ENCODE peak calls at places on chromosomes 13 and 19, in four cellular contexts. I, U, D and L are unnamed samples.

GRCh38 chr13:25354377-25354776 is 17.4 kb upstream of the ATP8A2 start:
- DNase-seq in I (no peak), U (no peak), D (no peak), L (no peak)

GRCh38 chr19:14507704-14508246 is 10.4 kb downstream of the DNAJB1 start:
- DNase-seq in D (no peak), I (no peak), U (no peak), L (no peak)

GRCh38 chr19:11873762-11874161 is 13.8 kb upstream of the ZNF69 start:
- DNase-seq in I (no peak), D (no peak), U (no peak), L (no peak)

GRCh38 chr13:24306632-24307031 is 2.7 kb upstream of the C1QTNF9 start:
- DNase-seq in U (no peak), D (no peak), I (no peak), L (no peak)

GRCh38 chr13:31998131-31998530 is 33.4 kb upstream of the FRY start:
- DNase-seq in I (no peak), D (no peak), U (no peak), L (no peak)

GRCh38 chr13:21637296-21637695 is 33.3 kb upstream of the MICU2 start:
- DNase-seq in I (no peak), D (peak; percentile 87), U (no peak), L (no peak)

GRCh38 chr13:109093988-109094387 is 464.6 kb downstream of the MYO16 start:
- DNase-seq in D (no peak), U (no peak), I (no peak), L (no peak)

GRCh38 chr19:39401549-39402416 is 4.9 kb upstream of the ZFP36 start:
- DNase-seq in D (peak; percentile 79), I (no peak), U (no peak), L (peak; percentile 38)

GRCh38 chr19:7153008-7153407 is 83.5 kb downstream of the ZNF557 start:
- DNase-seq in D (no peak), U (no peak), I (no peak), L (no peak)

GRCh38 chr19:51695702-51696315 is 2.7 kb downstream of the SPACA6 start:
- DNase-seq in I (no peak), U (no peak), D (no peak), L (no peak)

GRCh38 chr19:16824658-16825311 is 4.4 kb upstream of the SIN3B start:
- DNase-seq in I (no peak), U (no peak), D (no peak), L (no peak)

GRCh38 chr13:109145631-109146030 is 516.2 kb downstream of the MYO16 start:
- DNase-seq in U (peak; percentile 23), D (no peak), I (no peak), L (peak; percentile 57)

GRCh38 chr13:27625839-27626238 is 4.1 kb downstream of the POLR1D start:
- DNase-seq in D (no peak), I (no peak), U (no peak), L (no peak)

GRCh38 chr19:12194827-12195500 is 32.1 kb downstream of the ZNF136 start:
- DNase-seq in I (peak; percentile 98), U (no peak), D (peak; percentile 90), L (peak; percentile 90)

GRCh38 chr13:22265563-22265962 is 594.7 kb downstream of the FGF9 start:
- DNase-seq in U (no peak), D (no peak), I (no peak), L (no peak)

GRCh38 chr13:85230754-85231153 is 568.5 kb downstream of the SLITRK6 start:
- DNase-seq in U (no peak), I (no peak), D (no peak), L (no peak)

GRCh38 chr19:31269425-31270127 is 79.7 kb downstream of the TSHZ3 start:
- DNase-seq in D (no peak), I (no peak), U (no peak), L (peak; percentile 24)

GRCh38 chr19:6489278-6490061 is 7.9 kb upstream of the DENND1C start:
- DNase-seq in U (no peak), I (no peak), D (no peak), L (no peak)

GRCh38 chr19:6076675-6077463 is 33.4 kb downstream of the RFX2 start:
- DNase-seq in D (no peak), U (no peak), I (no peak), L (no peak)

GRCh38 chr13:88979465-88980180 is 1308.5 kb downstream of the SLITRK5 start:
- DNase-seq in I (no peak), D (no peak), U (no peak), L (peak; percentile 17)

GRCh38 chr13:107964356-107964755 is 251.0 kb downstream of the LIG4 start:
- DNase-seq in U (no peak), D (no peak), I (no peak), L (peak; percentile 56)

GRCh38 chr13:27976362-27977177 is 7.5 kb upstream of the CDX2 start:
- DNase-seq in I (no peak), D (peak; percentile 9), U (no peak), L (no peak)

GRCh38 chr13:108924154-108924940 is 294.9 kb downstream of the MYO16 start:
- DNase-seq in U (no peak), I (no peak), D (no peak), L (no peak)

GRCh38 chr13:20128459-20128927 is 32.4 kb downstream of the GJA3 start:
- DNase-seq in D (peak; percentile 76), U (no peak), I (peak; percentile 41), L (no peak)

GRCh38 chr19:54325194-54325621 is 12.2 kb upstream of the LILRA5 start:
- DNase-seq in I (peak; percentile 46), D (peak; percentile 34), U (peak; percentile 59), L (peak; percentile 28)

GRCh38 chr13:76808927-76809326 is 77.3 kb downstream of the KCTD12 start:
- DNase-seq in D (no peak), U (no peak), I (no peak), L (no peak)

GRCh38 chr13:113756441-113757097 is 2.5 kb upstream of the TMEM255B start:
- DNase-seq in I (no peak), D (peak; percentile 47), U (no peak), L (no peak)

GRCh38 chr13:40651866-40652587 is 14.4 kb downstream of the FOXO1 start:
- DNase-seq in I (peak; percentile 31), D (no peak), U (no peak), L (no peak)

GRCh38 chr19:53994811-53995210 is 3.4 kb downstream of the CACNG6 start:
- DNase-seq in I (no peak), D (no peak), U (no peak), L (no peak)

GRCh38 chr19:51375504-51376221 is 3.2 kb upstream of the NKG7 start:
- DNase-seq in D (no peak), I (no peak), U (no peak), L (no peak)

GRCh38 chr13:47904891-47905290 is 96.2 kb downstream of the SUCLA2 start:
- DNase-seq in U (no peak), D (no peak), I (no peak), L (no peak)

GRCh38 chr19:54430306-54431254 is 15.3 kb downstream of the TTYH1 start:
- DNase-seq in U (peak; percentile 74), D (no peak), I (peak; percentile 81), L (peak; percentile 74)

GRCh38 chr13:32261567-32261966 is 53.6 kb downstream of the ZAR1L start:
- DNase-seq in I (no peak), U (no peak), D (no peak), L (peak; percentile 61)

GRCh38 chr19:6551607-6552450 is 21.0 kb downstream of the TNFSF9 start:
- DNase-seq in D (no peak), I (peak; percentile 82), U (peak; percentile 48), L (peak; percentile 46)

GRCh38 chr13:84470528-84470927 is 588.3 kb upstream of the SLITRK1 start:
- DNase-seq in I (no peak), U (no peak), D (no peak), L (no peak)

GRCh38 chr13:62113145-62113544 is 697.5 kb upstream of the PCDH20 start:
- DNase-seq in D (no peak), I (no peak), U (no peak), L (no peak)

GRCh38 chr13:113820813-113821651 is 42.8 kb downstream of the GAS6 start:
- DNase-seq in I (no peak), D (no peak), U (no peak), L (peak; percentile 92)

GRCh38 chr13:99265823-99266426 is 7.7 kb upstream of the GPR18 start:
- DNase-seq in I (no peak), D (no peak), U (no peak), L (peak; percentile 22)

GRCh38 chr19:10450853-10451609 is 30.7 kb downstream of the PDE4A start:
- DNase-seq in I (peak; percentile 89), U (no peak), D (no peak), L (peak; percentile 71)

GRCh38 chr19:14347999-14348889 is 33.0 kb upstream of the ADGRE5 start:
- DNase-seq in U (peak; percentile 76), I (peak; percentile 80), D (peak; percentile 84), L (peak; percentile 75)

DNA sequence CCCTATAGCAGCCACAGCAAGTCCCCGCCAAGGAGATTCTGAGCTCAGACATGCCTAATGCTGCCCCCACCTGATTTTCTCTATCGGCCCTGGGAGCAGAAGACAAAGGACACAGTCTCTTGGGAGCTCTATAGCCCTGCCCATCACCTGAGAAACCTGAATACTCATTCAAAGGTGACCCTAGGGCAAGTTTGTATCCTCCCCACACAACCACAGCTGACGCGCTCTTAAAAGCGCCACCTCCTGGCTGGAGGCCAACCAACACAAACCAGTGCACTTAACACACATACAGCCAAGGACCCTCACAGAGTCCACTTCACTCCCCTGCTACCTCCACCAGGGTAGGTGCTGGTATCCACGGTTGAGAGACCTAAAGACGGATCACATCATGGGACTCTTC is 8.8 kb upstream of the IGFL4 start:
- DNase-seq in D (no peak), I (peak; percentile 79), U (no peak), L (peak; percentile 39)
- TF ChIP-seq CTCF in D (no peak), I (peak; percentile 37), U (peak; percentile 19), L (no peak)

GRCh38 chr19:36030264-36031148 is 2.2 kb downstream of the CLIP3 start:
- DNase-seq in D (no peak), I (no peak), U (no peak), L (no peak)

GRCh38 chr19:36028313-36029041 is 4.2 kb downstream of the CLIP3 start:
- DNase-seq in U (no peak), D (no peak), I (no peak), L (no peak)

GRCh38 chr19:36031308-36031707 is 1.4 kb downstream of the CLIP3 start:
- DNase-seq in D (no peak), I (no peak), U (no peak), L (no peak)

GRCh38 chr19:36027696-36028095 is 5.0 kb downstream of the CLIP3 start:
- DNase-seq in I (no peak), U (no peak), D (no peak), L (no peak)

GRCh38 chr19:36032251-36033104 is at the start of gene CLIP3:
- DNase-seq in U (peak; percentile 72), I (peak; percentile 81), D (no peak), L (peak; percentile 86)
- TF ChIP-seq CTCF in U (no peak), I (no peak), D (no peak), L (no peak)

GRCh38 chr19:42293539-42293938 is 8.4 kb upstream of the PRR19 start:
- DNase-seq in I (peak; percentile 59), U (no peak), D (no peak), L (no peak)
- TF ChIP-seq CTCF in I (no peak), U (no peak), D (no peak), L (no peak)

DNA sequence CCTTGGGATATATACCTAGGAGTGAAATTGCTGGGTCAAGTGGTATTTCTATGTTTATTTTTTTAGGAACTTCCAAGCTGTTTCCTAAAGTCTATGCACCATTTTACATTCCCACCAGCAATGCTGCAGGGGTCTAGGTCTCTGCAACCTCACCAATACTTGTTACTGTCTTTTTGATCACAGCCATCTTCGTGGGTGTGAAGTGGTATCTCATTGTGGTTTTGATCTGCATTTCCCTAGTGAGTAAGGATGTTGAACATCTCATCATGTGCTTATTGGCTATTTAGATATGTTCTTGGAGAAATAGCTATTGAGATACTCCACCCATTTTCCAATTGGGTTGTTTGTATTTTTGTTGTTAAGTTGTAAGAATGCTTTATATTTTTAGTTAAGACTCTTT is 2.7 kb downstream of the OR10H2 start:
- DNase-seq in U (no peak), I (no peak), D (no peak), L (no peak)
- TF ChIP-seq CTCF in U (no peak), I (no peak), D (no peak), L (no peak)